ENCODE peak calls at places on chromosomes 6 and 20, in five cellular contexts. J is PC-3; R is right atrium auricular region; E is heart right ventricle; W is CD8-positive, alpha-beta T cell. T is an unnamed sample.

GRCh38 chr20:20568604-20569205 is 143.7 kb downstream of the RALGAPA2 start:
- DNase-seq in J (peak), R (no peak), E (no peak), W (no peak), T (peak)

GRCh38 chr6:92297101-92297500 is 1122.3 kb downstream of the EPHA7 start:
- DNase-seq in J (no peak), R (no peak), E (no peak), W (no peak), T (no peak)

GRCh38 chr20:20668639-20669038 is 43.8 kb downstream of the RALGAPA2 start:
- DNase-seq in J (no peak), R (no peak), E (no peak), W (no peak), T (peak)

GRCh38 chr6:155177369-155177961 is 86.3 kb upstream of the CLDN20 start:
- DNase-seq in J (peak), R (no peak), E (no peak), W (no peak), T (peak)

GRCh38 chr20:63966172-63966943 is 3.4 kb downstream of the ZNF512B start:
- DNase-seq in J (no peak), R (no peak), E (peak), W (no peak), T (no peak)

GRCh38 chr20:53316221-53316937 is 277.3 kb downstream of the ZNF217 start:
- DNase-seq in J (no peak), R (no peak), E (no peak), W (no peak), T (no peak)

GRCh38 chr6:133083248-133083967 is 157.7 kb upstream of the EYA4 start:
- DNase-seq in J (no peak), R (no peak), E (no peak), W (no peak), T (no peak)

GRCh38 chr6:143490775-143491174 is 20.7 kb downstream of the FUCA2 start:
- DNase-seq in J (no peak), R (no peak), E (no peak), W (no peak), T (no peak)

GRCh38 chr6:110744991-110745390 is 70.3 kb downstream of the CDK19 start:
- DNase-seq in J (no peak), R (no peak), E (no peak), W (no peak), T (no peak)

GRCh38 chr20:62845818-62846527 is 15.6 kb downstream of the TCFL5 start:
- DNase-seq in J (no peak), R (no peak), E (no peak), W (no peak), T (no peak)

GRCh38 chr6:31734703-31735500 is 1.4 kb downstream of the CLIC1 start:
- DNase-seq in J (peak), R (peak), E (peak), W (peak), T (peak)

GRCh38 chr6:4727236-4727635 is 49.0 kb upstream of the CDYL start:
- DNase-seq in J (no peak), R (no peak), E (no peak), W (no peak), T (no peak)
- H3K27ac ChIP-seq in J (no peak), R (no peak), E (no peak), W (no peak), T (no peak)

GRCh38 chr20:4519530-4519929 is 202.2 kb upstream of the PRND start:
- DNase-seq in J (peak), R (no peak), E (no peak), W (no peak), T (no peak)
- TF ChIP-seq CTCF in J (peak), R (no peak), E (peak), W (no peak), T (peak)

DNA sequence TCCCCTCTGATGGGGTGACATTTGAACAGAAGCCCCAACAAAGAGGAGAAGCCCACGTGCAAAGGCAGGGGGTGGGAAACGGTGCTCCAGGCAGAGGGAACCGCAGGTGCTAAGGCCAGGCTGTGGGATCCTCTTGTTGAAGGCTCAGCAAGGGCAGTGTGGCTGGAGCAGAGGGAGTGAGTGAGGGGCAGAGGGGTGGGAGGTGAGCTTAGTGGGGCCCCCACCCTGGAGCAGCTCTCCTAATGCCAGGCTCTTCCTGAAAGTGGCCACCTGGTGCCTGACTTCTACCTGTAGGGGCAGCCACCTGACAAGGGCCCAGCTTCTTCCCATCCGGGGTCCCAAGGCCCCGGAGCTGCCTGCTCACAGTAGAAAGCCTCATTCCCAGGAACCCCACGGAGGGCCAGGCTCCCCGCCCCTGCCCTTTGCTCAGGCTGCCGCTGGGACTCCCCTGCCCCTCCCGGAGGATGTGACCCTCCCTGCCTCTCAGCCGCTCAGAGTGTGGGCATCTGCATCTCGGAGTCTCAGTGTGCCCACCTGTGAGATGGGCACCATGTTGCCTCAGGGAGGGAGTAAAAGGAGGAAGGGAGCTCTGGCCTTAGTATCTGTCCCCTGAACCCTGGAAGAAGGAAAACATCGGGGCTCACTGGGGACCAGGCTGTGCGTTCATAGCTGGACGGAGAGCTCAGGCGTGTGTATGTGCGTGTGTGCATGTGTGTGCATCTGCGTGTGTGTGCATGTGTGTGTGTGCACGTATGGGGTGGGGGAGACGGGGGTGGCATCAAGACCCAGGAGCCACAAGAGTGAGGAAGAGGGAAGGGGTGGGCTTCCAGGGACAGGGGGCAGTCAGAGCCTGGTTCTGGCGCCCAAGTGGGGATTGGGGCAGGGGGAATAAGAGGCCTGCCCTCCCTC is 119.4 kb downstream of the CEBPB start:
- DNase-seq in J (no peak), R (no peak), E (no peak), W (no peak), T (no peak)
- H3K27ac ChIP-seq in J (peak), R (peak), E (peak), W (no peak), T (peak)

GRCh38 chr6:76166874-76167273 is 94.4 kb upstream of the IMPG1 start:
- DNase-seq in J (peak), R (no peak), E (no peak), W (no peak), T (no peak)
- TF ChIP-seq CTCF in J (peak), R (no peak), E (no peak), W (no peak), T (no peak)

GRCh38 chr6:38722727-38723334 is 7.7 kb downstream of the DNAH8 start:
- DNase-seq in J (no peak), R (no peak), E (no peak), W (no peak), T (no peak)

GRCh38 chr6:38725414-38726183 is 10.5 kb downstream of the DNAH8 start:
- DNase-seq in J (peak), R (no peak), E (no peak), W (no peak), T (peak)

GRCh38 chr6:38724343-38724742 is 9.2 kb downstream of the DNAH8 start:
- DNase-seq in J (peak), R (no peak), E (no peak), W (no peak), T (no peak)

GRCh38 chr6:38722037-38722436 is 6.9 kb downstream of the DNAH8 start:
- DNase-seq in J (no peak), R (no peak), E (no peak), W (no peak), T (no peak)

DNA sequence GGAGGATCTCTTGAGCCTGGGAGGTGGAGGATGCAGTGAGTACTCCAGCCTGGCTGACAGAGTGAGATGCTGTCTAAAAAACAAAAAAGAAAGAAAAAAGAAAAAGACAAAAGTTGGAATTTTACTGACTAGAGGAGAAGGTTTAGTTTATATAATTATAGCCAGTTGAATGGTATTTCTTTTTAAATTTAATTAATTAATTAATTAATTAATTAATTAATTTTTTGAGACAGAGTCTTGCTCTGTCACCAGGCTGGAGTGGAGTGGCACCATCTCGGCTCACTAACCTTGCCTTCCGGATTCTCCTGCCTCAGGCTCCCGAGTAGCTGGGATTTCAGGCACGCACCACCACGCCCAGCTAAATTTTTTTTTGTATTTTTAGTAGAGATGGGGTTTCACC is 8.7 kb downstream of the DNAH8 start:
- DNase-seq in J (no peak), R (no peak), E (no peak), W (no peak), T (no peak)
- H3K27ac ChIP-seq in J (no peak), R (no peak), E (no peak), W (no peak), T (no peak)

T was measured in brain microvascular endothelial cell.